ENCODE peak calls at places on chromosomes 3 and 15, in eight cellular contexts. One of them, this sample, is unnamed.

GRCh38 chr3:106176734-106177133 is 307.9 kb upstream of the CBLB start:
- DNase-seq in HL-60: peak; percentile 36
- DNase-seq in cardiac muscle cell: peak; percentile 32
- DNase-seq in body of pancreas: no peak
- DNase-seq in fibroblast of lung: peak; percentile 32
- DNase-seq in left ventricle myocardium inferior: no peak
- DNase-seq in psoas muscle: no peak
- DNase-seq in neural progenitor cell: no peak
- DNase-seq in this sample: no peak

GRCh38 chr3:128554100-128554464 is 61.1 kb upstream of the GATA2 start:
- DNase-seq in neural progenitor cell: no peak
- DNase-seq in psoas muscle: no peak
- DNase-seq in left ventricle myocardium inferior: no peak
- DNase-seq in body of pancreas: no peak
- DNase-seq in cardiac muscle cell: peak; percentile 81
- DNase-seq in fibroblast of lung: peak; percentile 18
- DNase-seq in HL-60: no peak
- DNase-seq in this sample: no peak

GRCh38 chr3:136330900-136331299 is 80.8 kb downstream of the PCCB start:
- DNase-seq in neural progenitor cell: no peak
- DNase-seq in left ventricle myocardium inferior: no peak
- DNase-seq in psoas muscle: no peak
- DNase-seq in HL-60: no peak
- DNase-seq in fibroblast of lung: no peak
- DNase-seq in body of pancreas: no peak
- DNase-seq in cardiac muscle cell: no peak
- DNase-seq in this sample: no peak

GRCh38 chr3:134201201-134202130 is 49.2 kb downstream of the RYK start:
- DNase-seq in cardiac muscle cell: peak; percentile 68
- DNase-seq in psoas muscle: no peak
- DNase-seq in fibroblast of lung: peak; percentile 88
- DNase-seq in neural progenitor cell: no peak
- DNase-seq in body of pancreas: no peak
- DNase-seq in left ventricle myocardium inferior: no peak
- DNase-seq in HL-60: no peak
- DNase-seq in this sample: no peak

GRCh38 chr15:46409879-46410278 is 775.0 kb downstream of the SQOR start:
- DNase-seq in body of pancreas: no peak
- DNase-seq in HL-60: no peak
- DNase-seq in cardiac muscle cell: no peak
- DNase-seq in fibroblast of lung: no peak
- DNase-seq in psoas muscle: no peak
- DNase-seq in neural progenitor cell: no peak
- DNase-seq in left ventricle myocardium inferior: no peak
- DNase-seq in this sample: no peak

GRCh38 chr15:78672285-78673003 is 31.4 kb upstream of the CHRNB4 start:
- DNase-seq in cardiac muscle cell: no peak
- DNase-seq in fibroblast of lung: no peak
- DNase-seq in body of pancreas: no peak
- DNase-seq in HL-60: no peak
- DNase-seq in psoas muscle: no peak
- DNase-seq in neural progenitor cell: no peak
- DNase-seq in left ventricle myocardium inferior: no peak
- DNase-seq in this sample: no peak

GRCh38 chr3:56855856-56856538 is 54.2 kb upstream of the ARHGEF3 start:
- DNase-seq in body of pancreas: no peak
- DNase-seq in neural progenitor cell: peak; percentile 78
- DNase-seq in fibroblast of lung: no peak
- DNase-seq in HL-60: no peak
- DNase-seq in left ventricle myocardium inferior: peak; percentile 27
- DNase-seq in cardiac muscle cell: peak; percentile 54
- DNase-seq in psoas muscle: no peak
- DNase-seq in this sample: peak; percentile 23

GRCh38 chr3:50249459-50249858 is 13.5 kb downstream of the GNAI2 start:
- DNase-seq in cardiac muscle cell: no peak
- DNase-seq in psoas muscle: no peak
- DNase-seq in body of pancreas: no peak
- DNase-seq in left ventricle myocardium inferior: no peak
- DNase-seq in fibroblast of lung: no peak
- DNase-seq in HL-60: no peak
- DNase-seq in neural progenitor cell: no peak
- DNase-seq in this sample: no peak

GRCh38 chr3:63656791-63657190 is 4.3 kb downstream of the SNTN start:
- DNase-seq in psoas muscle: no peak
- DNase-seq in fibroblast of lung: peak; percentile 11
- DNase-seq in HL-60: no peak
- DNase-seq in left ventricle myocardium inferior: no peak
- DNase-seq in body of pancreas: no peak
- DNase-seq in neural progenitor cell: no peak
- DNase-seq in cardiac muscle cell: no peak
- DNase-seq in this sample: no peak

DNA sequence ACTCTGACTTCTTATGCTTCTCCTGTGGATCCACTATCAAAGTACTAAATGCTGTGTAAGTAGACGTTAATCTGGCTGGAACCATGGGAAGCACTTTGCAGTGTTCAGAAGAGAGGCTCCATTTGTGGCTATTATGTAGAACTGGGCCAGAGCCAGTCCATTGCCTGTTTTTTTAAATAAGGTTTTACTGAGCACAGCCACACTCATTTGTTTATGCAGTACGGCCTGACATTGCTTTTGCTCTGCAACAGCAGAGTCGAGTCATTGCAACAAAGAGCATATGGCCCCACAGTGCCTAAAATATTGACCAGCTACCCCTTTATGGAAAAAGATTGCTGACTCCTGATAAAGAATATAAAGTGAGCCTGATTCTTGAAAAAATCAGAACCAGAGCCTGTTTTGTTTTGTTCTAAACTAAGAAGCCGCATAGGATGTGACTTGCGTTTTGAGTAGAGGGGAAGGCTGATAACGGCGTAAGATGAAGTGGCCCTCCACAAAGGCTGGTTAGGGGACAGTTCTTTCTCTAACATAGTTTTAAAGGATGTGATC is 64.3 kb downstream of the GLDN start:
- DNase-seq in cardiac muscle cell: no peak
- DNase-seq in neural progenitor cell: no peak
- DNase-seq in left ventricle myocardium inferior: no peak
- DNase-seq in HL-60: no peak
- DNase-seq in psoas muscle: no peak
- DNase-seq in body of pancreas: no peak
- DNase-seq in fibroblast of lung: peak; percentile 30
- DNase-seq in this sample: no peak
- H3K27ac ChIP-seq in cardiac muscle cell: no peak overlapping the region
- H3K27ac ChIP-seq in neural progenitor cell: no peak overlapping the region
- H3K27ac ChIP-seq in left ventricle myocardium inferior: no peak overlapping the region
- H3K27ac ChIP-seq in HL-60: no peak overlapping the region
- H3K27ac ChIP-seq in psoas muscle: no peak overlapping the region
- H3K27ac ChIP-seq in body of pancreas: no peak overlapping the region
- H3K27ac ChIP-seq in fibroblast of lung: no peak overlapping the region
- H3K27ac ChIP-seq in this sample: no peak overlapping the region

GRCh38 chr3:179324270-179324754 is 1.5 kb downstream of the ZNF639 start:
- DNase-seq in fibroblast of lung: peak; percentile 50
- DNase-seq in left ventricle myocardium inferior: no peak
- DNase-seq in body of pancreas: no peak
- DNase-seq in HL-60: no peak
- DNase-seq in neural progenitor cell: peak; percentile 20
- DNase-seq in psoas muscle: no peak
- DNase-seq in cardiac muscle cell: peak; percentile 21
- DNase-seq in this sample: peak; percentile 26

GRCh38 chr3:179322481-179323196 is at the start of gene ZNF639:
- DNase-seq in cardiac muscle cell: peak; percentile 94
- DNase-seq in psoas muscle: peak; percentile 92
- DNase-seq in left ventricle myocardium inferior: peak; percentile 83
- DNase-seq in neural progenitor cell: peak; percentile 95
- DNase-seq in body of pancreas: peak; percentile 86
- DNase-seq in HL-60: peak; percentile 60
- DNase-seq in fibroblast of lung: peak; percentile 86
- DNase-seq in this sample: peak; percentile 93

GRCh38 chr3:179321585-179322322 is 1.1 kb upstream of the ZNF639 start:
- DNase-seq in left ventricle myocardium inferior: no peak
- DNase-seq in body of pancreas: peak; percentile 30
- DNase-seq in cardiac muscle cell: peak; percentile 64
- DNase-seq in psoas muscle: no peak
- DNase-seq in HL-60: no peak
- DNase-seq in neural progenitor cell: peak; percentile 42
- DNase-seq in fibroblast of lung: peak; percentile 70
- DNase-seq in this sample: peak; percentile 61

GRCh38 chr3:179323197-179323901 is 518 bp downstream of the ZNF639 start:
- DNase-seq in HL-60: no peak
- DNase-seq in body of pancreas: peak; percentile 73
- DNase-seq in neural progenitor cell: peak; percentile 81
- DNase-seq in left ventricle myocardium inferior: peak; percentile 82
- DNase-seq in psoas muscle: peak; percentile 87
- DNase-seq in cardiac muscle cell: peak; percentile 86
- DNase-seq in fibroblast of lung: peak; percentile 75
- DNase-seq in this sample: peak; percentile 77

DNA sequence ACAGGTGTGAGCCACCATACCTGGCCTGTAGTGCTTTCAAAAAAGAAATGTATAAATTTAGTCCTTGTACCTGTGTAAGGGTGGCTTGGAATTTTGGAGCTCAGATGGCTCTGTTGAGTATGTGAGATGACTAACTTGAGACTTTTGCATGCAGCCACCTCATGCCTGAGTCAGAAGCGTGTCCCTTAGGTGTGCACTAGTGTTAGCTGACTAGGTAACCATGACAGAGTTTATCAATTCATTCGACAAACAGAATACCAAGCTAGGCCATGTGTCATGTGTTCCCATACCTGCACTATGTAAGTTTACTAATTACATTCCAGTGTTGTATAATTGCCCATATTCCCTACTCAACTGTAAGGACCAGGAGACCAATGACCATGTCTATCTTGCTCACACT is 4.0 kb upstream of the ZNF639 start:
- DNase-seq in psoas muscle: no peak
- DNase-seq in body of pancreas: no peak
- DNase-seq in neural progenitor cell: no peak
- DNase-seq in left ventricle myocardium inferior: no peak
- DNase-seq in cardiac muscle cell: no peak
- DNase-seq in HL-60: no peak
- DNase-seq in fibroblast of lung: no peak
- DNase-seq in this sample: no peak
- H3K27me3 ChIP-seq in psoas muscle: no peaks in the 10 kb centered on the region
- H3K27me3 ChIP-seq in body of pancreas: no peaks in the 10 kb centered on the region
- H3K27me3 ChIP-seq in neural progenitor cell: peaks cover 8% of the 10 kb centered on the region
- H3K27me3 ChIP-seq in left ventricle myocardium inferior: no peaks in the 10 kb centered on the region
- H3K27me3 ChIP-seq in cardiac muscle cell: no peaks in the 10 kb centered on the region
- H3K27me3 ChIP-seq in HL-60: no peaks in the 10 kb centered on the region
- H3K27me3 ChIP-seq in fibroblast of lung: no peaks in the 10 kb centered on the region
- H3K27me3 ChIP-seq in this sample: no peaks in the 10 kb centered on the region

DNA sequence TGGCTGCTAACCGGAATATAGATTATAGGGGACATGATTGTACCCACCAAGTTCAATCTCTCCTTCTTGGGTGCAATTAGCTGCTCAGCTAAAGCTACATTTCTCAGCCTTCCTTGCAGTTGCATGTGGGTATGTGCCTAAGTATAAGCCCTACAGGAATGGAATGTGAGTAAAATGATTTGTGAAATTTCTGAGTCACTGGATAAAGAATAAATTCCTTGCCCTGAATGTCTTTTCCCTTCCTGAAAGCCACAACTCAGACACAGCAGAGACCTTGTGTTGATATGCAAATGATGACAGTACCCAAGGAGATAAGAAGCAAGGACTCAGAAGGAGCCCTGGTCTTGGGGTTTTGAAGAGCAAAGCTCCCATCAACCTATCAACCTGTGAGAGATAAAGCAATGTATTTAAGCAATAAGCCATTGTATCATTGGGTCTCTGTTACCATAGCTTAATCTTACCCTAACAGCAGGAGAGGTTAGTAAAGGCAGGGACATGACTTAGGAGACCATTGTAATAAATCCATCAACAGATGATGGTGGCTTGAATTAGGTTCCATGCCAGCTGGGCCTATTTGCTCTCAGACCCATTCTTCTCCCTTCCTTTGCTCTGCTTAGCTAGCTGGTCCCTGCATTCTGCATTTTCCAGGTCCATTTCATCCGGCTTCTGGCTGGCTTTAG is 25.6 kb upstream of the ZNF280D start:
- DNase-seq in fibroblast of lung: peak; percentile 48
- DNase-seq in psoas muscle: no peak
- DNase-seq in HL-60: no peak
- DNase-seq in body of pancreas: no peak
- DNase-seq in cardiac muscle cell: peak; percentile 69
- DNase-seq in neural progenitor cell: no peak
- DNase-seq in left ventricle myocardium inferior: no peak
- DNase-seq in this sample: no peak
- H3K27ac ChIP-seq in fibroblast of lung: no peak overlapping the region
- H3K27ac ChIP-seq in psoas muscle: no peak overlapping the region
- H3K27ac ChIP-seq in HL-60: peak overlapping the region; percentile 8
- H3K27ac ChIP-seq in body of pancreas: no peak overlapping the region
- H3K27ac ChIP-seq in cardiac muscle cell: no peak overlapping the region
- H3K27ac ChIP-seq in neural progenitor cell: no peak overlapping the region
- H3K27ac ChIP-seq in left ventricle myocardium inferior: no peak overlapping the region
- H3K27ac ChIP-seq in this sample: no peak overlapping the region

GRCh38 chr3:71018794-71019193 is 564.7 kb downstream of the FOXP1 start:
- DNase-seq in neural progenitor cell: no peak
- DNase-seq in psoas muscle: no peak
- DNase-seq in fibroblast of lung: no peak
- DNase-seq in HL-60: no peak
- DNase-seq in left ventricle myocardium inferior: no peak
- DNase-seq in body of pancreas: no peak
- DNase-seq in cardiac muscle cell: no peak
- DNase-seq in this sample: no peak
- H3K27me3 ChIP-seq in neural progenitor cell: no peaks in the 10 kb centered on the region
- H3K27me3 ChIP-seq in psoas muscle: no peaks in the 10 kb centered on the region
- H3K27me3 ChIP-seq in fibroblast of lung: no peaks in the 10 kb centered on the region
- H3K27me3 ChIP-seq in HL-60: no peaks in the 10 kb centered on the region
- H3K27me3 ChIP-seq in left ventricle myocardium inferior: no peaks in the 10 kb centered on the region
- H3K27me3 ChIP-seq in body of pancreas: no peaks in the 10 kb centered on the region
- H3K27me3 ChIP-seq in cardiac muscle cell: no peaks in the 10 kb centered on the region
- H3K27me3 ChIP-seq in this sample: no peaks in the 10 kb centered on the region

DNA sequence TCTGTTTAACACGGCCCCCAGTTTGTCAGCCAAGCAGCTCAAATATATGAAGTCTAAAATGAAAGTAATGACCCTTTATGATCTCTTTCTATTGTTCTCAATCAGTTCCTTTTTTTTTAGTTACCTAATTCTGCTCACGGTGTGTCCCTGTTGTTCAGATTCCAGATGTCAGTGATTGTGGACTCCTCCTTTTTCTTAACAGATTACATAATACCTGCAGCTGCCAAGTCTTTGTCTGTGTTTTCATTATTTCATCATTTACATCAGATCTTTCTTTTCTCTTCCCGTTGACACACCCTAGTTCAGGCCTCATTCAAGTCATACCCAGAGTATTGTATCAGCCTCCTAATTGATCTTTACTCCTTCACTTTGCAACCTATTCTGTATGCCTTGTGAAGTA is 56.1 kb upstream of the SKIL start:
- DNase-seq in neural progenitor cell: no peak
- DNase-seq in cardiac muscle cell: peak; percentile 48
- DNase-seq in left ventricle myocardium inferior: no peak
- DNase-seq in psoas muscle: no peak
- DNase-seq in fibroblast of lung: peak; percentile 26
- DNase-seq in HL-60: peak; percentile 78
- DNase-seq in body of pancreas: no peak
- DNase-seq in this sample: no peak
- H3K27ac ChIP-seq in neural progenitor cell: no peak overlapping the region
- H3K27ac ChIP-seq in cardiac muscle cell: no peak overlapping the region
- H3K27ac ChIP-seq in left ventricle myocardium inferior: peak overlapping the region; percentile 38
- H3K27ac ChIP-seq in psoas muscle: no peak overlapping the region
- H3K27ac ChIP-seq in fibroblast of lung: no peak overlapping the region
- H3K27ac ChIP-seq in HL-60: no peak overlapping the region
- H3K27ac ChIP-seq in body of pancreas: no peak overlapping the region
- H3K27ac ChIP-seq in this sample: no peak overlapping the region

GRCh38 chr15:29815705-29816042 is 6.6 kb downstream of the TJP1 start:
- DNase-seq in left ventricle myocardium inferior: no peak
- DNase-seq in HL-60: no peak
- DNase-seq in cardiac muscle cell: no peak
- DNase-seq in neural progenitor cell: no peak
- DNase-seq in body of pancreas: no peak
- DNase-seq in psoas muscle: no peak
- DNase-seq in fibroblast of lung: no peak
- DNase-seq in this sample: no peak
- H3K27me3 ChIP-seq in left ventricle myocardium inferior: no peaks in the 10 kb centered on the region
- H3K27me3 ChIP-seq in HL-60: peaks cover 32% of the 10 kb centered on the region
- H3K27me3 ChIP-seq in cardiac muscle cell: no peaks in the 10 kb centered on the region
- H3K27me3 ChIP-seq in neural progenitor cell: no peaks in the 10 kb centered on the region
- H3K27me3 ChIP-seq in body of pancreas: no peaks in the 10 kb centered on the region
- H3K27me3 ChIP-seq in psoas muscle: no peaks in the 10 kb centered on the region
- H3K27me3 ChIP-seq in fibroblast of lung: no peaks in the 10 kb centered on the region
- H3K27me3 ChIP-seq in this sample: no peaks in the 10 kb centered on the region